ENCODE peak calls at places on chromosomes 12 and 14, in ten cellular contexts. C, L, N, Z, H, F, B, T, X and G are unnamed samples. For H3K4me1, the result is how much of the 10 kb centered on the place peaks cover.

GRCh38 chr12:45913631-45914030 is 76.7 kb downstream of the SCAF11 start:
- DNase-seq in C (no peak), L (no peak), N (no peak), Z (no peak), H (no peak), F (no peak), B (no peak), T (no peak), X (no peak), G (no peak)

GRCh38 chr14:87186745-87187144 is 806.2 kb downstream of the GALC start:
- DNase-seq in C (no peak), L (no peak), N (no peak), Z (no peak), H (peak), F (no peak), B (no peak), T (no peak), X (no peak), G (no peak)

GRCh38 chr12:27844427-27845090 is 64.5 kb upstream of the MANSC4 start:
- DNase-seq in C (no peak), L (no peak), N (no peak), Z (no peak), H (no peak), F (no peak), B (no peak), T (no peak), X (no peak), G (no peak)

GRCh38 chr14:44494125-44494524 is 13.0 kb downstream of the FSCB start:
- DNase-seq in C (no peak), L (peak), N (no peak), Z (no peak), H (no peak), F (no peak), B (no peak), T (no peak), X (no peak), G (no peak)

GRCh38 chr12:57591567-57592325 is 754 bp downstream of the PIP4K2C start:
- DNase-seq in C (peak), L (peak), N (peak), Z (no peak), H (peak), F (no peak), B (no peak), T (peak), X (no peak), G (no peak)

GRCh38 chr12:121285856-121286255 is 10.7 kb downstream of the CAMKK2 start:
- DNase-seq in C (no peak), L (no peak), N (no peak), Z (no peak), H (no peak), F (no peak), B (no peak), T (no peak), X (no peak), G (no peak)

GRCh38 chr14:75022655-75023054 is 19.9 kb downstream of the EIF2B2 start:
- DNase-seq in C (no peak), L (peak), N (no peak), Z (no peak), H (peak), F (peak), B (no peak), T (no peak), X (peak), G (no peak)

GRCh38 chr14:92572050-92572449 is 58.5 kb downstream of the RIN3 start:
- DNase-seq in C (no peak), L (no peak), N (no peak), Z (no peak), H (no peak), F (no peak), B (no peak), T (no peak), X (no peak), G (no peak)

GRCh38 chr12:40105265-40105514 is 691 bp downstream of the SLC2A13 start:
- DNase-seq in C (peak), L (no peak), N (peak), Z (peak), H (no peak), F (no peak), B (no peak), T (no peak), X (no peak), G (no peak)

GRCh38 chr14:42731480-42731879 is 1124.8 kb downstream of the LRFN5 start:
- DNase-seq in C (no peak), L (no peak), N (no peak), Z (no peak), H (no peak), F (no peak), B (no peak), T (no peak), X (no peak), G (no peak)

GRCh38 chr12:101845312-101845711 is 14.6 kb upstream of the GNPTAB start:
- DNase-seq in C (no peak), L (no peak), N (no peak), Z (no peak), H (no peak), F (no peak), B (no peak), T (no peak), X (no peak), G (no peak)

GRCh38 chr12:2693204-2693860 is 101.4 kb upstream of the FKBP4 start:
- DNase-seq in C (no peak), L (no peak), N (no peak), Z (no peak), H (peak), F (no peak), B (peak), T (no peak), X (no peak), G (peak)

GRCh38 chr14:78005325-78005724 is 164.8 kb upstream of the NRXN3 start:
- DNase-seq in C (no peak), L (no peak), N (no peak), Z (no peak), H (no peak), F (no peak), B (peak), T (no peak), X (peak), G (no peak)

GRCh38 chr12:66074561-66074960 is 56.0 kb downstream of the LLPH start:
- DNase-seq in C (no peak), L (peak), N (no peak), Z (no peak), H (no peak), F (no peak), B (no peak), T (no peak), X (no peak), G (no peak)

GRCh38 chr14:24816011-24816928 is 182.3 kb upstream of the GZMB start:
- DNase-seq in C (no peak), L (no peak), N (no peak), Z (no peak), H (no peak), F (no peak), B (no peak), T (peak), X (peak), G (no peak)

GRCh38 chr12:47779301-47779942 is 6.4 kb downstream of the SLC48A1 start:
- DNase-seq in C (peak), L (peak), N (peak), Z (peak), H (peak), F (peak), B (peak), T (peak), X (peak), G (peak)

GRCh38 chr12:95204141-95204866 is 13.0 kb downstream of the FGD6 start:
- DNase-seq in C (no peak), L (peak), N (no peak), Z (peak), H (peak), F (peak), B (peak), T (peak), X (peak), G (no peak)

GRCh38 chr12:120376009-120376408 is 7.0 kb upstream of the MSI1 start:
- DNase-seq in C (no peak), L (no peak), N (no peak), Z (no peak), H (no peak), F (no peak), B (no peak), T (no peak), X (no peak), G (no peak)

GRCh38 chr12:4910502-4911315 is 1.0 kb downstream of the KCNA1 start:
- DNase-seq in C (no peak), L (no peak), N (no peak), Z (no peak), H (no peak), F (no peak), B (no peak), T (no peak), X (no peak), G (no peak)

GRCh38 chr12:95424271-95424994 is 49.5 kb upstream of the METAP2 start:
- DNase-seq in C (no peak), L (no peak), N (no peak), Z (no peak), H (no peak), F (peak), B (peak), T (no peak), X (no peak), G (no peak)

GRCh38 chr12:46300906-46301305 is 32.1 kb upstream of the SLC38A1 start:
- DNase-seq in C (no peak), L (no peak), N (no peak), Z (no peak), H (no peak), F (peak), B (no peak), T (no peak), X (no peak), G (no peak)

GRCh38 chr14:53567236-53567785 is 389.3 kb downstream of the BMP4 start:
- DNase-seq in C (no peak), L (no peak), N (no peak), Z (no peak), H (peak), F (no peak), B (no peak), T (no peak), X (no peak), G (no peak)

GRCh38 chr14:92093320-92093719 is 13.1 kb downstream of the ATXN3 start:
- DNase-seq in C (no peak), L (peak), N (no peak), Z (no peak), H (peak), F (no peak), B (no peak), T (no peak), X (peak), G (no peak)

GRCh38 chr12:32946504-32947131 is 50.0 kb upstream of the PKP2 start:
- DNase-seq in C (no peak), L (no peak), N (no peak), Z (no peak), H (no peak), F (no peak), B (no peak), T (no peak), X (no peak), G (no peak)

GRCh38 chr14:33850826-33851225 is 100.0 kb downstream of the EGLN3 start:
- DNase-seq in C (no peak), L (no peak), N (no peak), Z (no peak), H (no peak), F (no peak), B (no peak), T (no peak), X (no peak), G (no peak)

GRCh38 chr14:21352587-21352986 is 31.2 kb downstream of the SUPT16H start:
- DNase-seq in C (no peak), L (no peak), N (no peak), Z (no peak), H (no peak), F (no peak), B (no peak), T (no peak), X (no peak), G (no peak)

GRCh38 chr12:116919247-116919671 is 8.5 kb downstream of the FBXW8 start:
- DNase-seq in C (no peak), L (no peak), N (no peak), Z (no peak), H (peak), F (no peak), B (no peak), T (peak), X (no peak), G (no peak)

GRCh38 chr14:77490347-77490986 is 8.1 kb downstream of the ISM2 start:
- DNase-seq in C (no peak), L (no peak), N (no peak), Z (no peak), H (no peak), F (no peak), B (no peak), T (no peak), X (no peak), G (no peak)

GRCh38 chr12:46430340-46430948 is 57.9 kb upstream of the SLC38A2 start:
- DNase-seq in C (no peak), L (peak), N (no peak), Z (no peak), H (peak), F (peak), B (peak), T (no peak), X (peak), G (no peak)

GRCh38 chr12:7241404-7242005 is 52.0 kb downstream of the PEX5 start:
- DNase-seq in C (no peak), L (peak), N (no peak), Z (no peak), H (no peak), F (no peak), B (no peak), T (no peak), X (no peak), G (no peak)

GRCh38 chr12:98471085-98471484 is 44.3 kb upstream of the TMPO start:
- DNase-seq in C (no peak), L (no peak), N (no peak), Z (no peak), H (no peak), F (no peak), B (no peak), T (no peak), X (no peak), G (no peak)

GRCh38 chr14:20774258-20774657 is 6.1 kb downstream of the EDDM3B start:
- DNase-seq in C (no peak), L (no peak), N (no peak), Z (no peak), H (no peak), F (no peak), B (no peak), T (no peak), X (no peak), G (no peak)

GRCh38 chr14:53715390-53715730 is 241.3 kb downstream of the BMP4 start:
- DNase-seq in C (peak), L (peak), N (no peak), Z (no peak), H (no peak), F (peak), B (peak), T (no peak), X (peak), G (no peak)

GRCh38 chr12:62677355-62677754 is 210.7 kb downstream of the MON2 start:
- DNase-seq in C (no peak), L (no peak), N (no peak), Z (no peak), H (no peak), F (no peak), B (no peak), T (no peak), X (no peak), G (no peak)

GRCh38 chr14:35973770-35974169 is 147.6 kb downstream of the BRMS1L start:
- DNase-seq in C (no peak), L (no peak), N (no peak), Z (no peak), H (no peak), F (no peak), B (no peak), T (no peak), X (no peak), G (no peak)

GRCh38 chr14:36952702-36953101 is 219.7 kb downstream of the SLC25A21 start:
- DNase-seq in C (no peak), L (no peak), N (no peak), Z (no peak), H (peak), F (no peak), B (peak), T (no peak), X (peak), G (no peak)

GRCh38 chr12:52791271-52792184 is 4.4 kb downstream of the KRT3 start:
- DNase-seq in C (no peak), L (no peak), N (no peak), Z (no peak), H (no peak), F (no peak), B (no peak), T (no peak), X (no peak), G (no peak)

GRCh38 chr12:52790427-52791270 is 5.3 kb downstream of the KRT3 start:
- DNase-seq in C (no peak), L (no peak), N (no peak), Z (no peak), H (no peak), F (no peak), B (no peak), T (no peak), X (no peak), G (no peak)

GRCh38 chr12:52789637-52790426 is 6.1 kb downstream of the KRT3 start:
- DNase-seq in C (no peak), L (no peak), N (no peak), Z (no peak), H (no peak), F (no peak), B (no peak), T (peak), X (no peak), G (peak)

GRCh38 chr12:52794479-52795331 is 1.2 kb downstream of the KRT3 start:
- DNase-seq in C (no peak), L (peak), N (no peak), Z (no peak), H (no peak), F (no peak), B (no peak), T (no peak), X (no peak), G (no peak)

GRCh38 chr12:52792185-52793029 is 3.5 kb downstream of the KRT3 start:
- DNase-seq in C (no peak), L (no peak), N (no peak), Z (no peak), H (no peak), F (no peak), B (no peak), T (no peak), X (no peak), G (no peak)
- H3K4me3 ChIP-seq in C (no peak), L (no peak), N (no peak), Z (no peak), H (no peak), F (no peak), B (no peak), T (no peak), X (no peak), G (no peak)

GRCh38 chr12:24938341-24938740 is 10.6 kb downstream of the BCAT1 start:
- DNase-seq in C (no peak), L (no peak), N (no peak), Z (no peak), H (no peak), F (no peak), B (no peak), T (no peak), X (no peak), G (no peak)

GRCh38 chr12:24940157-24940556 is 8.7 kb downstream of the BCAT1 start:
- DNase-seq in C (no peak), L (no peak), N (no peak), Z (no peak), H (no peak), F (no peak), B (no peak), T (no peak), X (no peak), G (no peak)

GRCh38 chr12:24933694-24934407 is 15.1 kb downstream of the BCAT1 start:
- DNase-seq in C (no peak), L (no peak), N (no peak), Z (no peak), H (no peak), F (no peak), B (no peak), T (no peak), X (no peak), G (no peak)

GRCh38 chr12:24931666-24932405 is 17.1 kb downstream of the BCAT1 start:
- DNase-seq in C (no peak), L (no peak), N (no peak), Z (no peak), H (no peak), F (peak), B (no peak), T (no peak), X (no peak), G (no peak)

GRCh38 chr12:24937553-24938244 is 11.2 kb downstream of the BCAT1 start:
- DNase-seq in C (no peak), L (no peak), N (no peak), Z (no peak), H (peak), F (no peak), B (no peak), T (no peak), X (no peak), G (no peak)
- H3K4me1 ChIP-seq in C (under half), L (under half), N (under half), Z (under half), H (under half), F (under half), B (under half), T (under half), X (under half), G (under half)

GRCh38 chr14:69719501-69719951 is 47.4 kb upstream of the SRSF5 start:
- DNase-seq in C (peak), L (peak), N (no peak), Z (peak), H (no peak), F (peak), B (no peak), T (peak), X (no peak), G (no peak)
- H3K27ac ChIP-seq in C (peak), L (peak), N (peak), Z (peak), H (no peak), F (peak), B (no peak), T (no peak), X (no peak), G (no peak)

GRCh38 chr12:68806488-68807237 is 1.3 kb upstream of the MDM2 start:
- DNase-seq in C (no peak), L (no peak), N (no peak), Z (no peak), H (no peak), F (no peak), B (no peak), T (no peak), X (no peak), G (no peak)
- H3K4me3 ChIP-seq in C (peak), L (peak), N (peak), Z (peak), H (no peak), F (no peak), B (peak), T (no peak), X (peak), G (no peak)

DNA sequence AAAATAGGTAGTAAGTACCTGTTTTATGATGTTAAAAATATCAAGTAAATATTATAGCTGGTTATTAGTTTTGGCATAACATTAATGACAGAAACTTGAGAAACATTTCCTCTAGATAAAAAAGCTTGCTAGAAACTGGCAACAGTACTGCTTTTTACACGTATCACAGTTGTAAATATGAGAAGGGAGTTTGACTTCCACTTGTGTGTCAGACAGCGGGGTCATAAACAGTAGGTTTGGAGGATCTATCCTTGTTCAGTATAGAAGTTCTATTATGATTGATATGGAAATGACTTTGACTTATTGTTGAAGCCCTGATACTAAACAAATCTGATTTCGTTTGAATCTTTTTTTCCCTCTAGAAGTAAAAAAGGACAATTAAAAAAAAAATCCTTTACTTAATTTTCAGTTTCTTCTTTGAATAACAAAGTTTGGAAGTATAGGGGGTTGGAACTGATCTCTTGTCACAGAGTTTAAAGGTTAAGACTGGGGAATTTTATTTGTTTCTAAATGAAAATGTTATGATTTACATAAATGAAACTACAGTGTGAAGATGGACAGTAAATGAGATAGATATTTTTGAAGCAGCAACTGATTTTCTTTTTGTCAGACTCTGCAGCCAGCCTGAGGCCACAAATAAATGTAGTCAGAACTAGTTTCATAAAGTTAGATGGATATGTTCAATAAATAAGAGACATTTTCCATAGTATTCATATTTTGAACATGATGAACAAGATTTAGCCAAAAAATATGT is 50.0 kb downstream of the WNK1 start:
- DNase-seq in C (no peak), L (no peak), N (no peak), Z (no peak), H (no peak), F (peak), B (no peak), T (no peak), X (no peak), G (no peak)
- H3K4me1 ChIP-seq in C (under half), L (under half), N (under half), Z (under half), H (under half), F (under half), B (under half), T (under half), X (half or more), G (under half)

DNA sequence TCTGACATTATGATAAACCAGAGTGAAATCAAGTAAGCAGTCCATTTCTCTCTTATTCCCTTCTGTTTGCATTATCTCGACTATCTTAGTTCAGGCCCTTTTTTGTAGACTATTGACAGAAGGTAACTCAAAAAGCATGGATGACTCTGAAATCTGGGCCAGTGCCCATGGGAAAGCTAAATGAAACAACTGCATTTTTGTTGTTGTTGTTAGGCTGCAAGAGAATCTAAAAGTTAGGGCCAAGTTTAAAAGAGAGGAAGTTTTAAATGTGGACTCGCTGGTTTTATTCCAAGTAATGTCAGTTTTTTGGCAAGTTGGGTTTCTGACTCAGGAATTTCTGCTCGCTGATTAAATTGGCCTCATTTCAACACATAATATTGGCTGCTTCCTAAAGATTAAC is 201.1 kb downstream of the PIK3C2G start:
- DNase-seq in C (no peak), L (no peak), N (no peak), Z (no peak), H (no peak), F (peak), B (no peak), T (no peak), X (no peak), G (no peak)
- H3K27ac ChIP-seq in C (no peak), L (no peak), N (no peak), Z (no peak), H (no peak), F (no peak), B (no peak), T (no peak), X (no peak), G (no peak)

GRCh38 chr12:49967777-49968250 is 4.9 kb upstream of the AQP6 start:
- DNase-seq in C (no peak), L (no peak), N (no peak), Z (no peak), H (no peak), F (no peak), B (no peak), T (no peak), X (no peak), G (no peak)
- H3K4me3 ChIP-seq in C (peak), L (peak), N (peak), Z (no peak), H (no peak), F (no peak), B (no peak), T (no peak), X (peak), G (peak)

GRCh38 chr14:67360469-67361206 is 510 bp downstream of the EIF2S1 start:
- DNase-seq in C (no peak), L (no peak), N (no peak), Z (no peak), H (no peak), F (no peak), B (no peak), T (no peak), X (no peak), G (no peak)
- H3K4me1 ChIP-seq in C (half or more), L (under half), N (under half), Z (under half), H (under half), F (under half), B (under half), T (under half), X (under half), G (under half)